ENCODE peak calls at places on chromosomes 13 and 19, in ten cellular contexts. One of them, this sample, is unnamed.

GRCh38 chr13:42883771-42884170 is 102.4 kb downstream of the FAM216B start:
- DNase-seq in effector CD4-positive, alpha-beta T cell: no peak
- DNase-seq in HTR-8/SVneo: peak; percentile 64
- DNase-seq in posterior vena cava: no peak
- DNase-seq in C1 segment of cervical spinal cord: no peak
- DNase-seq in T-helper 2 cell: no peak
- DNase-seq in SW 1271: no peak
- DNase-seq in breast epithelium: no peak
- DNase-seq in OCI-M1: peak; percentile 23
- DNase-seq in AG08395: peak; percentile 76
- DNase-seq in this sample: no peak

GRCh38 chr13:28321751-28322150 is 173.2 kb downstream of the FLT1 start:
- DNase-seq in breast epithelium: no peak
- DNase-seq in T-helper 2 cell: no peak
- DNase-seq in OCI-M1: no peak
- DNase-seq in SW 1271: no peak
- DNase-seq in AG08395: no peak
- DNase-seq in HTR-8/SVneo: no peak
- DNase-seq in effector CD4-positive, alpha-beta T cell: no peak
- DNase-seq in posterior vena cava: no peak
- DNase-seq in C1 segment of cervical spinal cord: no peak
- DNase-seq in this sample: no peak

GRCh38 chr19:35846038-35846668 is 6.2 kb downstream of the NPHS1 start:
- DNase-seq in effector CD4-positive, alpha-beta T cell: no peak
- DNase-seq in OCI-M1: no peak
- DNase-seq in posterior vena cava: no peak
- DNase-seq in AG08395: no peak
- DNase-seq in SW 1271: no peak
- DNase-seq in breast epithelium: no peak
- DNase-seq in HTR-8/SVneo: no peak
- DNase-seq in T-helper 2 cell: no peak
- DNase-seq in C1 segment of cervical spinal cord: no peak
- DNase-seq in this sample: no peak

GRCh38 chr19:7419777-7420439 is 68.9 kb downstream of the PEX11G start:
- DNase-seq in OCI-M1: no peak
- DNase-seq in SW 1271: no peak
- DNase-seq in effector CD4-positive, alpha-beta T cell: no peak
- DNase-seq in AG08395: no peak
- DNase-seq in C1 segment of cervical spinal cord: no peak
- DNase-seq in posterior vena cava: no peak
- DNase-seq in T-helper 2 cell: no peak
- DNase-seq in breast epithelium: no peak
- DNase-seq in HTR-8/SVneo: no peak
- DNase-seq in this sample: no peak

GRCh38 chr19:45137179-45137761 is 23.5 kb downstream of the NKPD1 start:
- DNase-seq in SW 1271: no peak
- DNase-seq in breast epithelium: no peak
- DNase-seq in T-helper 2 cell: no peak
- DNase-seq in posterior vena cava: no peak
- DNase-seq in C1 segment of cervical spinal cord: peak; percentile 9
- DNase-seq in OCI-M1: no peak
- DNase-seq in HTR-8/SVneo: no peak
- DNase-seq in effector CD4-positive, alpha-beta T cell: no peak
- DNase-seq in AG08395: no peak
- DNase-seq in this sample: no peak

GRCh38 chr19:23345838-23346237 is 49.4 kb downstream of the ZNF91 start:
- DNase-seq in OCI-M1: peak; percentile 15
- DNase-seq in AG08395: no peak
- DNase-seq in C1 segment of cervical spinal cord: no peak
- DNase-seq in posterior vena cava: no peak
- DNase-seq in breast epithelium: no peak
- DNase-seq in HTR-8/SVneo: no peak
- DNase-seq in effector CD4-positive, alpha-beta T cell: no peak
- DNase-seq in SW 1271: no peak
- DNase-seq in T-helper 2 cell: no peak
- DNase-seq in this sample: no peak

GRCh38 chr19:37221136-37221535 is 3.1 kb downstream of the ZNF383 start:
- DNase-seq in effector CD4-positive, alpha-beta T cell: no peak
- DNase-seq in C1 segment of cervical spinal cord: no peak
- DNase-seq in SW 1271: no peak
- DNase-seq in HTR-8/SVneo: no peak
- DNase-seq in breast epithelium: no peak
- DNase-seq in AG08395: no peak
- DNase-seq in OCI-M1: no peak
- DNase-seq in T-helper 2 cell: no peak
- DNase-seq in posterior vena cava: no peak
- DNase-seq in this sample: no peak

GRCh38 chr13:100835695-100836094 is 161.1 kb upstream of the TMTC4 start:
- DNase-seq in breast epithelium: no peak
- DNase-seq in HTR-8/SVneo: no peak
- DNase-seq in AG08395: no peak
- DNase-seq in C1 segment of cervical spinal cord: no peak
- DNase-seq in posterior vena cava: no peak
- DNase-seq in T-helper 2 cell: no peak
- DNase-seq in SW 1271: no peak
- DNase-seq in effector CD4-positive, alpha-beta T cell: no peak
- DNase-seq in OCI-M1: no peak
- DNase-seq in this sample: no peak

GRCh38 chr13:27979001-27979643 is 9.4 kb downstream of the URAD start:
- DNase-seq in SW 1271: no peak
- DNase-seq in HTR-8/SVneo: no peak
- DNase-seq in AG08395: no peak
- DNase-seq in C1 segment of cervical spinal cord: no peak
- DNase-seq in T-helper 2 cell: no peak
- DNase-seq in posterior vena cava: no peak
- DNase-seq in breast epithelium: no peak
- DNase-seq in effector CD4-positive, alpha-beta T cell: no peak
- DNase-seq in OCI-M1: no peak
- DNase-seq in this sample: no peak

GRCh38 chr19:56980864-56981263 is 138.9 kb upstream of the USP29 start:
- DNase-seq in AG08395: no peak
- DNase-seq in HTR-8/SVneo: no peak
- DNase-seq in posterior vena cava: peak; percentile 57
- DNase-seq in T-helper 2 cell: no peak
- DNase-seq in C1 segment of cervical spinal cord: no peak
- DNase-seq in breast epithelium: no peak
- DNase-seq in effector CD4-positive, alpha-beta T cell: no peak
- DNase-seq in SW 1271: no peak
- DNase-seq in OCI-M1: no peak
- DNase-seq in this sample: no peak

GRCh38 chr13:52931913-52932312 is 83.5 kb upstream of the PCDH8 start:
- DNase-seq in T-helper 2 cell: no peak
- DNase-seq in OCI-M1: no peak
- DNase-seq in C1 segment of cervical spinal cord: no peak
- DNase-seq in effector CD4-positive, alpha-beta T cell: no peak
- DNase-seq in AG08395: no peak
- DNase-seq in posterior vena cava: no peak
- DNase-seq in breast epithelium: no peak
- DNase-seq in SW 1271: no peak
- DNase-seq in HTR-8/SVneo: no peak
- DNase-seq in this sample: no peak

GRCh38 chr13:112079696-112080095 is 12.7 kb downstream of the SOX1 start:
- DNase-seq in effector CD4-positive, alpha-beta T cell: no peak
- DNase-seq in posterior vena cava: no peak
- DNase-seq in OCI-M1: no peak
- DNase-seq in T-helper 2 cell: no peak
- DNase-seq in SW 1271: no peak
- DNase-seq in HTR-8/SVneo: no peak
- DNase-seq in AG08395: no peak
- DNase-seq in C1 segment of cervical spinal cord: no peak
- DNase-seq in breast epithelium: no peak
- DNase-seq in this sample: no peak

GRCh38 chr19:40800339-40800996 is 1.5 kb downstream of the EGLN2 start:
- DNase-seq in HTR-8/SVneo: no peak
- DNase-seq in C1 segment of cervical spinal cord: peak; percentile 29
- DNase-seq in SW 1271: no peak
- DNase-seq in AG08395: no peak
- DNase-seq in breast epithelium: no peak
- DNase-seq in posterior vena cava: no peak
- DNase-seq in effector CD4-positive, alpha-beta T cell: no peak
- DNase-seq in OCI-M1: no peak
- DNase-seq in T-helper 2 cell: no peak
- DNase-seq in this sample: no peak

GRCh38 chr19:3785938-3786824 is at the start of gene MATK:
- DNase-seq in OCI-M1: peak; percentile 8
- DNase-seq in HTR-8/SVneo: no peak
- DNase-seq in SW 1271: no peak
- DNase-seq in breast epithelium: no peak
- DNase-seq in C1 segment of cervical spinal cord: no peak
- DNase-seq in T-helper 2 cell: no peak
- DNase-seq in effector CD4-positive, alpha-beta T cell: no peak
- DNase-seq in posterior vena cava: no peak
- DNase-seq in AG08395: no peak
- DNase-seq in this sample: no peak

GRCh38 chr19:38046254-38047047 is 139.4 kb downstream of the SIPA1L3 start:
- DNase-seq in SW 1271: no peak
- DNase-seq in HTR-8/SVneo: no peak
- DNase-seq in C1 segment of cervical spinal cord: no peak
- DNase-seq in posterior vena cava: no peak
- DNase-seq in breast epithelium: no peak
- DNase-seq in AG08395: no peak
- DNase-seq in effector CD4-positive, alpha-beta T cell: no peak
- DNase-seq in OCI-M1: no peak
- DNase-seq in T-helper 2 cell: no peak
- DNase-seq in this sample: no peak

GRCh38 chr13:20993661-20994440 is 67.5 kb downstream of the LATS2 start:
- DNase-seq in HTR-8/SVneo: peak; percentile 10
- DNase-seq in posterior vena cava: no peak
- DNase-seq in effector CD4-positive, alpha-beta T cell: no peak
- DNase-seq in T-helper 2 cell: no peak
- DNase-seq in AG08395: peak; percentile 61
- DNase-seq in SW 1271: no peak
- DNase-seq in OCI-M1: peak; percentile 85
- DNase-seq in breast epithelium: no peak
- DNase-seq in C1 segment of cervical spinal cord: no peak
- DNase-seq in this sample: no peak

GRCh38 chr19:1264801-1265610 is 4.1 kb upstream of the CIRBP start:
- DNase-seq in breast epithelium: peak; percentile 79
- DNase-seq in C1 segment of cervical spinal cord: no peak
- DNase-seq in OCI-M1: no peak
- DNase-seq in effector CD4-positive, alpha-beta T cell: no peak
- DNase-seq in HTR-8/SVneo: peak; percentile 77
- DNase-seq in AG08395: peak; percentile 85
- DNase-seq in posterior vena cava: peak; percentile 93
- DNase-seq in SW 1271: peak; percentile 66
- DNase-seq in T-helper 2 cell: no peak
- DNase-seq in this sample: no peak

GRCh38 chr19:41530184-41530534 is 45.8 kb upstream of the CEACAM21 start:
- DNase-seq in effector CD4-positive, alpha-beta T cell: no peak
- DNase-seq in SW 1271: no peak
- DNase-seq in breast epithelium: no peak
- DNase-seq in C1 segment of cervical spinal cord: no peak
- DNase-seq in posterior vena cava: no peak
- DNase-seq in AG08395: no peak
- DNase-seq in HTR-8/SVneo: no peak
- DNase-seq in OCI-M1: no peak
- DNase-seq in T-helper 2 cell: no peak
- DNase-seq in this sample: no peak

GRCh38 chr19:40521276-40521675 is 54.5 kb downstream of the SPTBN4 start:
- DNase-seq in effector CD4-positive, alpha-beta T cell: no peak
- DNase-seq in C1 segment of cervical spinal cord: no peak
- DNase-seq in posterior vena cava: no peak
- DNase-seq in breast epithelium: no peak
- DNase-seq in T-helper 2 cell: no peak
- DNase-seq in HTR-8/SVneo: no peak
- DNase-seq in SW 1271: no peak
- DNase-seq in OCI-M1: peak; percentile 51
- DNase-seq in AG08395: no peak
- DNase-seq in this sample: no peak

GRCh38 chr13:44437356-44438233 is 64.0 kb downstream of the SERP2 start:
- DNase-seq in C1 segment of cervical spinal cord: no peak
- DNase-seq in SW 1271: peak; percentile 6
- DNase-seq in posterior vena cava: no peak
- DNase-seq in OCI-M1: peak; percentile 81
- DNase-seq in AG08395: peak; percentile 36
- DNase-seq in effector CD4-positive, alpha-beta T cell: no peak
- DNase-seq in T-helper 2 cell: no peak
- DNase-seq in HTR-8/SVneo: peak; percentile 13
- DNase-seq in breast epithelium: no peak
- DNase-seq in this sample: no peak

GRCh38 chr13:98766120-98766519 is 13.6 kb upstream of the SLC15A1 start:
- DNase-seq in effector CD4-positive, alpha-beta T cell: no peak
- DNase-seq in breast epithelium: no peak
- DNase-seq in AG08395: no peak
- DNase-seq in T-helper 2 cell: no peak
- DNase-seq in posterior vena cava: no peak
- DNase-seq in C1 segment of cervical spinal cord: no peak
- DNase-seq in OCI-M1: no peak
- DNase-seq in SW 1271: no peak
- DNase-seq in HTR-8/SVneo: no peak
- DNase-seq in this sample: no peak

GRCh38 chr13:92197669-92198068 is 799.2 kb downstream of the GPC5 start:
- DNase-seq in breast epithelium: no peak
- DNase-seq in effector CD4-positive, alpha-beta T cell: no peak
- DNase-seq in OCI-M1: no peak
- DNase-seq in HTR-8/SVneo: no peak
- DNase-seq in AG08395: no peak
- DNase-seq in SW 1271: no peak
- DNase-seq in T-helper 2 cell: no peak
- DNase-seq in C1 segment of cervical spinal cord: no peak
- DNase-seq in posterior vena cava: no peak
- DNase-seq in this sample: no peak

GRCh38 chr13:30186644-30187431 is 120.5 kb downstream of the KATNAL1 start:
- DNase-seq in SW 1271: no peak
- DNase-seq in posterior vena cava: no peak
- DNase-seq in OCI-M1: no peak
- DNase-seq in T-helper 2 cell: no peak
- DNase-seq in breast epithelium: no peak
- DNase-seq in C1 segment of cervical spinal cord: no peak
- DNase-seq in AG08395: no peak
- DNase-seq in HTR-8/SVneo: no peak
- DNase-seq in effector CD4-positive, alpha-beta T cell: no peak
- DNase-seq in this sample: no peak

GRCh38 chr19:47520839-47521238 is 6.0 kb upstream of the NAPA start:
- DNase-seq in SW 1271: no peak
- DNase-seq in OCI-M1: no peak
- DNase-seq in breast epithelium: no peak
- DNase-seq in AG08395: no peak
- DNase-seq in HTR-8/SVneo: no peak
- DNase-seq in posterior vena cava: no peak
- DNase-seq in C1 segment of cervical spinal cord: no peak
- DNase-seq in T-helper 2 cell: no peak
- DNase-seq in effector CD4-positive, alpha-beta T cell: no peak
- DNase-seq in this sample: no peak

GRCh38 chr13:37934339-37935191 is 65.0 kb upstream of the TRPC4 start:
- DNase-seq in C1 segment of cervical spinal cord: no peak
- DNase-seq in T-helper 2 cell: no peak
- DNase-seq in HTR-8/SVneo: no peak
- DNase-seq in posterior vena cava: no peak
- DNase-seq in OCI-M1: no peak
- DNase-seq in effector CD4-positive, alpha-beta T cell: no peak
- DNase-seq in AG08395: no peak
- DNase-seq in breast epithelium: no peak
- DNase-seq in SW 1271: no peak
- DNase-seq in this sample: no peak

GRCh38 chr13:20505405-20506366 is 20.0 kb downstream of the CRYL1 start:
- DNase-seq in AG08395: no peak
- DNase-seq in posterior vena cava: no peak
- DNase-seq in HTR-8/SVneo: no peak
- DNase-seq in SW 1271: no peak
- DNase-seq in C1 segment of cervical spinal cord: no peak
- DNase-seq in breast epithelium: no peak
- DNase-seq in OCI-M1: no peak
- DNase-seq in T-helper 2 cell: no peak
- DNase-seq in effector CD4-positive, alpha-beta T cell: no peak
- DNase-seq in this sample: no peak

GRCh38 chr13:112842343-112842856 is 126.6 kb upstream of the MCF2L start:
- DNase-seq in breast epithelium: no peak
- DNase-seq in C1 segment of cervical spinal cord: no peak
- DNase-seq in OCI-M1: no peak
- DNase-seq in T-helper 2 cell: no peak
- DNase-seq in AG08395: no peak
- DNase-seq in HTR-8/SVneo: no peak
- DNase-seq in SW 1271: no peak
- DNase-seq in posterior vena cava: peak; percentile 89
- DNase-seq in effector CD4-positive, alpha-beta T cell: no peak
- DNase-seq in this sample: no peak